ENCODE peak calls at places on chromosomes 12 and 14, in five cellular contexts. Q, W, P, V and J are unnamed samples.

GRCh38 chr14:51327376-51327775 is 87.3 kb downstream of the TMX1 start:
- DNase-seq in Q (no peak), W (no peak), P (no peak), V (no peak), J (no peak)

GRCh38 chr14:35482994-35483515 is 50.9 kb upstream of the INSM2 start:
- DNase-seq in Q (no peak), W (no peak), P (no peak), V (no peak), J (no peak)

GRCh38 chr12:93573552-93574223 is 1.2 kb downstream of the SOCS2 start:
- DNase-seq in Q (no peak), W (no peak), P (no peak), V (no peak), J (no peak)

GRCh38 chr12:60842166-60842565 is 1246.3 kb downstream of the SLC16A7 start:
- DNase-seq in Q (no peak), W (no peak), P (no peak), V (no peak), J (no peak)

GRCh38 chr14:70640938-70641547 is 673 bp upstream of the TTC9 start:
- DNase-seq in Q (no peak), W (no peak), P (peak; percentile 57), V (peak; percentile 25), J (peak; percentile 70)

GRCh38 chr14:26863736-26864135 is 265.9 kb upstream of the NOVA1 start:
- DNase-seq in Q (no peak), W (no peak), P (no peak), V (peak; percentile 28), J (no peak)

GRCh38 chr12:18747960-18748359 is 10.0 kb downstream of the CAPZA3 start:
- DNase-seq in Q (no peak), W (no peak), P (no peak), V (peak; percentile 70), J (no peak)

GRCh38 chr14:33768458-33768830 is 182.4 kb downstream of the EGLN3 start:
- DNase-seq in Q (no peak), W (no peak), P (no peak), V (peak; percentile 66), J (no peak)

GRCh38 chr12:21814327-21814726 is 39.8 kb upstream of the KCNJ8 start:
- DNase-seq in Q (no peak), W (no peak), P (no peak), V (no peak), J (no peak)

GRCh38 chr14:106850913-106851825 is 1324.8 kb downstream of the TMEM121 start:
- DNase-seq in Q (no peak), W (peak; percentile 97), P (no peak), V (no peak), J (no peak)